ENCODE peak calls at places on chromosomes 2 and 18, in ten cellular contexts. Q is Caki2, B is NT2/D1, J is right lobe of liver, U is A172, G is lung microvascular endothelial cell, C is ELR, X is left cardiac atrium, F is HEK293T, A is cardiac fibroblast. T is an unnamed sample.

GRCh38 chr2:28365158-28365557 is 27.5 kb upstream of the FOSL2 start:
- DNase-seq in G (no peak), J (no peak), Q (no peak), B (no peak), C (no peak), U (no peak), F (no peak), A (no peak), X (no peak), T (no peak)

GRCh38 chr18:67385455-67385854 is 131.1 kb downstream of the DSEL start:
- DNase-seq in B (no peak), U (no peak), C (peak), J (no peak), F (no peak), A (peak), Q (peak), G (peak), X (no peak), T (no peak)

GRCh38 chr18:43484710-43485109 is 207.4 kb upstream of the SYT4 start:
- DNase-seq in X (no peak), F (no peak), Q (peak), U (no peak), J (no peak), C (no peak), A (no peak), G (no peak), B (no peak), T (no peak)

GRCh38 chr18:68263481-68263880 is 451.4 kb downstream of the TMX3 start:
- DNase-seq in G (no peak), F (no peak), A (peak), J (no peak), B (no peak), C (peak), Q (no peak), U (no peak), X (no peak), T (no peak)

GRCh38 chr18:24817150-24818068 is 357.0 kb downstream of the HRH4 start:
- DNase-seq in J (no peak), Q (no peak), U (no peak), X (no peak), A (no peak), B (no peak), G (no peak), F (no peak), C (no peak), T (no peak)

GRCh38 chr2:238334885-238335284 is 14.6 kb downstream of the TRAF3IP1 start:
- DNase-seq in A (no peak), C (no peak), J (no peak), X (no peak), U (no peak), B (no peak), F (no peak), Q (no peak), G (no peak), T (no peak)

GRCh38 chr18:38805256-38805655 is 1239.7 kb upstream of the CELF4 start:
- DNase-seq in Q (no peak), X (no peak), B (no peak), F (no peak), G (no peak), U (no peak), J (no peak), A (no peak), C (no peak), T (no peak)

GRCh38 chr2:224357098-224357901 is 44.6 kb downstream of the FAM124B start:
- DNase-seq in A (peak), F (peak), Q (peak), J (peak), C (peak), B (peak), X (no peak), U (peak), G (peak), T (peak)

GRCh38 chr18:48547456-48548403 is 8.9 kb downstream of the CTIF start:
- DNase-seq in B (no peak), U (peak), X (no peak), A (peak), G (peak), F (peak), Q (no peak), C (peak), J (peak), T (no peak)

GRCh38 chr2:71938659-71939587 is 208.7 kb downstream of the CYP26B1 start:
- DNase-seq in C (no peak), Q (no peak), F (peak), B (no peak), A (no peak), X (no peak), J (no peak), U (no peak), G (no peak), T (no peak)

GRCh38 chr2:68253211-68254068 is 1.1 kb upstream of the PPP3R1 start:
- DNase-seq in G (peak), A (peak), U (no peak), Q (peak), X (no peak), C (peak), B (no peak), F (no peak), J (no peak), T (peak)

GRCh38 chr2:120348134-120349103 is 2.5 kb downstream of the INHBB start:
- DNase-seq in C (no peak), J (peak), A (peak), X (no peak), F (no peak), G (no peak), B (no peak), U (no peak), Q (no peak), T (no peak)

GRCh38 chr2:210718503-210718902 is 162.1 kb downstream of the CPS1 start:
- DNase-seq in Q (no peak), U (no peak), A (no peak), J (no peak), F (no peak), X (no peak), B (no peak), C (no peak), G (no peak), T (no peak)

GRCh38 chr2:121722479-121722878 is 14.2 kb downstream of the NIFK start:
- DNase-seq in B (no peak), X (no peak), J (no peak), Q (no peak), G (peak), U (peak), A (peak), F (no peak), C (peak), T (no peak)

GRCh38 chr2:107091163-107091864 is 205.3 kb upstream of the ST6GAL2 start:
- DNase-seq in J (no peak), C (no peak), X (no peak), A (peak), Q (peak), G (no peak), F (no peak), B (no peak), U (no peak), T (no peak)

GRCh38 chr2:191036365-191036764 is 22.4 kb upstream of the STAT1 start:
- DNase-seq in C (no peak), G (peak), Q (no peak), A (no peak), U (no peak), J (no peak), B (no peak), X (no peak), F (no peak), T (no peak)

GRCh38 chr2:65530547-65531320 is 98.3 kb upstream of the SPRED2 start:
- DNase-seq in Q (no peak), F (no peak), J (no peak), X (no peak), C (peak), B (no peak), A (peak), U (peak), G (peak), T (no peak)

GRCh38 chr2:133814890-133815289 is 246.6 kb upstream of the NCKAP5 start:
- DNase-seq in X (no peak), F (no peak), A (no peak), C (no peak), Q (no peak), U (no peak), J (no peak), G (no peak), B (no peak), T (no peak)

GRCh38 chr2:239152239-239152915 is 248.4 kb downstream of the HDAC4 start:
- DNase-seq in J (peak), A (no peak), U (no peak), F (no peak), B (no peak), C (no peak), Q (no peak), G (no peak), X (no peak), T (no peak)

GRCh38 chr2:181122601-181123000 is 142.2 kb downstream of the UBE2E3 start:
- DNase-seq in U (no peak), F (no peak), C (no peak), G (no peak), J (no peak), A (no peak), B (no peak), Q (no peak), X (no peak), T (no peak)

GRCh38 chr2:58047969-58048368 is 1.4 kb downstream of the VRK2 start:
- DNase-seq in X (no peak), J (no peak), U (no peak), G (no peak), Q (no peak), F (no peak), A (no peak), B (no peak), C (no peak), T (no peak)

GRCh38 chr2:45184606-45185005 is 175.4 kb upstream of the SIX2 start:
- DNase-seq in X (no peak), F (no peak), A (peak), B (no peak), C (peak), Q (peak), J (no peak), U (peak), G (no peak), T (no peak)

GRCh38 chr2:217975626-217976025 is 27.2 kb downstream of the TNS1 start:
- DNase-seq in J (no peak), X (no peak), F (no peak), Q (no peak), C (no peak), U (no peak), A (no peak), G (no peak), B (no peak), T (no peak)

GRCh38 chr2:226799976-226800940 is 638 bp upstream of the IRS1 start:
- DNase-seq in G (peak), Q (peak), C (peak), X (peak), B (no peak), U (no peak), J (peak), A (peak), F (no peak), T (no peak)

GRCh38 chr18:46761054-46761769 is 4.4 kb upstream of the ST8SIA5 start:
- DNase-seq in C (no peak), F (no peak), X (no peak), B (no peak), A (no peak), J (no peak), Q (no peak), G (no peak), U (no peak), T (no peak)